ENCODE peak calls at places on chromosomes 11 and 22, in six cellular contexts. S, K, N, M, L and V are unnamed samples.

GRCh38 chr22:29245626-29246385 is 22.0 kb downstream of the RHBDD3 start:
- ATAC-seq in S (peak), K (peak), N (peak), M (peak), L (peak), V (peak)

GRCh38 chr11:118715245-118715807 is 35.9 kb upstream of the TREH start:
- ATAC-seq in S (no peak), K (peak), N (peak), M (peak), L (peak), V (peak)

GRCh38 chr11:102061276-102061675 is 14.0 kb downstream of the CFAP300 start:
- ATAC-seq in S (no peak), K (no peak), N (no peak), M (peak), L (peak), V (no peak)

GRCh38 chr22:41779889-41780505 is 20.5 kb upstream of the CCDC134 start:
- ATAC-seq in S (no peak), K (no peak), N (no peak), M (no peak), L (no peak), V (no peak)

GRCh38 chr22:36734171-36735058 is 30.9 kb upstream of the CACNG2 start:
- ATAC-seq in S (no peak), K (no peak), N (no peak), M (no peak), L (no peak), V (peak)

GRCh38 chr11:87422566-87422965 is 384.8 kb downstream of the TMEM135 start:
- ATAC-seq in S (no peak), K (no peak), N (no peak), M (no peak), L (no peak), V (no peak)

GRCh38 chr11:109527496-109527895 is 105.5 kb downstream of the C11orf87 start:
- ATAC-seq in S (no peak), K (no peak), N (no peak), M (no peak), L (no peak), V (no peak)

GRCh38 chr11:127017482-127017881 is 16.9 kb upstream of the KIRREL3 start:
- ATAC-seq in S (peak), K (peak), N (no peak), M (peak), L (no peak), V (no peak)

GRCh38 chr11:95072948-95073347 is 6.2 kb downstream of the SRSF8 start:
- ATAC-seq in S (no peak), K (no peak), N (no peak), M (no peak), L (no peak), V (no peak)

GRCh38 chr11:26322335-26323067 is 9.4 kb upstream of the ANO3 start:
- ATAC-seq in S (no peak), K (no peak), N (no peak), M (no peak), L (no peak), V (no peak)

GRCh38 chr22:40070701-40071100 is 75.9 kb downstream of the FAM83F start:
- ATAC-seq in S (no peak), K (no peak), N (no peak), M (no peak), L (peak), V (no peak)

GRCh38 chr11:91163619-91164451 is 941.0 kb upstream of the CHORDC1 start:
- ATAC-seq in S (peak), K (no peak), N (peak), M (no peak), L (no peak), V (peak)

GRCh38 chr11:5366856-5367255 is 15.5 kb downstream of the OR51B6 start:
- ATAC-seq in S (no peak), K (no peak), N (no peak), M (no peak), L (no peak), V (no peak)

GRCh38 chr11:5364214-5364613 is 12.9 kb downstream of the OR51B6 start:
- ATAC-seq in S (no peak), K (peak), N (no peak), M (no peak), L (no peak), V (no peak)

GRCh38 chr11:5363712-5364111 is 12.4 kb downstream of the OR51B6 start:
- ATAC-seq in S (no peak), K (peak), N (no peak), M (no peak), L (no peak), V (no peak)

GRCh38 chr11:5367461-5368074 is 16.0 kb upstream of the OR51M1 start:
- ATAC-seq in S (no peak), K (no peak), N (no peak), M (no peak), L (no peak), V (no peak)

DNA sequence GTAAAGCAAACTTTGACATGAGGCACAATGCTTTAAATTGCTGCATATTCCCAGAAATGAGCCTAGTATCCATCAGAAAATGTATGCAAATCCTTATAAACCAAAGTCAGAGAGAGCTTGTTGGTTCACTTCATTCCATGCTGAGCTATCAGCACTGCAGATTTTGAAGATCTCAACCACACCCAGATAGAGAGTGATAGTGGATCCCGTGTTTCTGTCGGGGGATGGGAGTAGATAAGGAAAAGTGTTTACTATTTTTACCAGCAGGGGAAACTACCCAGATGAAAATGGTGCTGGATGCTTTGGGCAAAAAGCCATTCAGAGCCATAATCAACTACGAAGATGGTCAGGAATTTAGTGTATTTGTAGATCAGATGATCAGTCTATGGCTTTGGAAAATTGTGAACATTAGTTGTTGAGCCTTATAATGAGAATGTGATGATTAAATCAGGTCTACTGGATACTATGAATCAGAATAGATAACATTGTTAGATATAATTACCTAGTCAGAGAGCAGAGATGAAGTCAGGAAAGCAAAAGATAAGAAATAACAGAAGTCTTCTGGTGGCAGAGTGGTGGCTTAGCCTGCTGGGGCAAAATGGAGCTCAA is 10.8 kb downstream of the OR51B6 start:
- ATAC-seq in S (no peak), K (no peak), N (no peak), M (no peak), L (no peak), V (no peak)
- TF ChIP-seq POLR2A in S (no peak), K (no peak), N (no peak), M (no peak), L (no peak), V (no peak)

DNA sequence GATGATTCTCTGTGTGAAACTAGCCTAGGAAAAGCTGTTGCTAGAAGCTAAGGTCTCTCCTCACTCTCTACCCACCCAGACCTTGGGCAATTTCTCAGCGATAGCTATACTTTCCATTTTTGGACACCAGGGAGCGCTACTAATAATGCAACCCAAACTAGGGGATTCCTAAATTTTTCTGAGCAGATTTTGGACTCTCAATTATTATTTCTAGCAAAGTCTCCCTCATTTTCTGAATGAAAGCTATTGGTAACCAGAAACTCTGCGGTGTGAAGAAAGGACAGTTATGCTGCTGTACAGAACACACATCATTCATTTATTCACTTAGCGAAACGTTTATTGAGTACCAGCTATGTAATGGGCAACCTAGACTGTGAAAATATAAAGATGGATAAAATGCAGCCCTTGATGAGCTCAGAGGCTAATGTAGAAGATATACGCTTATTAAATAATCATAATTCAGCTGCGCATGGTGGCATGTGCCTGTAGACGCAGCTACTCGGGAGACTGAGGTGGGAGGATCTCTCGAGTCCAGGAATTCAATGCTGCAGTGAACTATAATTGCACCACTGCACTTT is 6.1 kb upstream of the STIM1 start:
- ATAC-seq in S (peak), K (peak), N (peak), M (peak), L (peak), V (peak)
- TF ChIP-seq EP300 in S (no peak), K (no peak), N (no peak), M (no peak), L (no peak), V (no peak)

GRCh38 chr11:59810911-59811259 is 307 bp upstream of the MRPL16 start:
- ATAC-seq in S (peak), K (no peak), N (no peak), M (no peak), L (peak), V (no peak)

GRCh38 chr11:59813364-59813763 is 2.8 kb upstream of the MRPL16 start:
- ATAC-seq in S (no peak), K (no peak), N (no peak), M (no peak), L (no peak), V (no peak)

GRCh38 chr11:59807047-59807446 is 3.5 kb downstream of the MRPL16 start:
- ATAC-seq in S (no peak), K (no peak), N (no peak), M (no peak), L (no peak), V (no peak)

GRCh38 chr11:59812220-59812619 is 1.6 kb upstream of the MRPL16 start:
- ATAC-seq in S (no peak), K (no peak), N (no peak), M (no peak), L (no peak), V (no peak)

DNA sequence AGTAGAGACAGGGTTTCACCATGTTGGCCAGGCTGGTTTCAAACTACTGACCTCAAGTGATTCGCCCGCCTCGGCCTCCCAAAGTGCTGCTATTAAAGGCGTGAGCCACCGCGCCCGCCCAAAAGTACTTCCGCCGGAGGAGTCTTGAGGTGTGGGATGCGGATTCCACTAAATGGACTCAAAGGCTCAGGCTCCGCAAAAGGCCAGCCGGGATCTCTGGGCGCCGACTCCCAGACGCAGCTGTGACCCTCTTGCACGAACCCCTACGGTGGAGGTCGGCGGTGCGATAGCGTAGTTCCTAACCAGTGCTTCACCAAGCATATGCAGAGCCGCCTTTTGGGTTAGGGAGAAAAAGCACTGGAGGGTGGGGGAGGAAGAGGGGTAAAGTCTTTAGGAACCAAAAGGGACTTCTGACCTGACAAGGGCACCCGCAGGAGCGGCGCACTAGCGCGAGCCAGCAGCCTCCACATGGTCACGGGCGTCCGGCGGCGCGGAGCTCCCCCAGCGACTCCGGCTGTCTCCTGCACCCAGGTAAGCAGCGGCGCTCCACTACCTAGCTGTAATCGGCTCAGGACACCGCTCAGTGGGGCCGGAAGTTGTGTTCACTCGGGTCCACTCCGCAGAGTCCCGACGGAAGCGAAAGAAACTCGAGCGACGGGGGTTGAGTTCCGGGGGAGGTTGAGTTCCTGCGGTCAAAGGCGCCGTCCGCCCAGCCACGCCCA is at the start of gene MRPL16:
- ATAC-seq in S (peak), K (peak), N (peak), M (peak), L (peak), V (peak)
- TF ChIP-seq POLR2A in S (peak), K (peak), N (peak), M (peak), L (peak), V (no peak)

GRCh38 chr11:66268210-66268952 is at the start of gene RAB1B:
- ATAC-seq in S (peak), K (peak), N (peak), M (peak), L (peak), V (peak)
- TF ChIP-seq EP300 in S (no peak), K (no peak), N (no peak), M (no peak), L (no peak), V (no peak)

GRCh38 chr22:30423959-30424380 is 1.6 kb upstream of the MTFP1 start:
- ATAC-seq in S (peak), K (peak), N (peak), M (peak), L (peak), V (peak)
- TF ChIP-seq POLR2A in S (peak), K (peak), N (peak), M (peak), L (peak), V (peak)

DNA sequence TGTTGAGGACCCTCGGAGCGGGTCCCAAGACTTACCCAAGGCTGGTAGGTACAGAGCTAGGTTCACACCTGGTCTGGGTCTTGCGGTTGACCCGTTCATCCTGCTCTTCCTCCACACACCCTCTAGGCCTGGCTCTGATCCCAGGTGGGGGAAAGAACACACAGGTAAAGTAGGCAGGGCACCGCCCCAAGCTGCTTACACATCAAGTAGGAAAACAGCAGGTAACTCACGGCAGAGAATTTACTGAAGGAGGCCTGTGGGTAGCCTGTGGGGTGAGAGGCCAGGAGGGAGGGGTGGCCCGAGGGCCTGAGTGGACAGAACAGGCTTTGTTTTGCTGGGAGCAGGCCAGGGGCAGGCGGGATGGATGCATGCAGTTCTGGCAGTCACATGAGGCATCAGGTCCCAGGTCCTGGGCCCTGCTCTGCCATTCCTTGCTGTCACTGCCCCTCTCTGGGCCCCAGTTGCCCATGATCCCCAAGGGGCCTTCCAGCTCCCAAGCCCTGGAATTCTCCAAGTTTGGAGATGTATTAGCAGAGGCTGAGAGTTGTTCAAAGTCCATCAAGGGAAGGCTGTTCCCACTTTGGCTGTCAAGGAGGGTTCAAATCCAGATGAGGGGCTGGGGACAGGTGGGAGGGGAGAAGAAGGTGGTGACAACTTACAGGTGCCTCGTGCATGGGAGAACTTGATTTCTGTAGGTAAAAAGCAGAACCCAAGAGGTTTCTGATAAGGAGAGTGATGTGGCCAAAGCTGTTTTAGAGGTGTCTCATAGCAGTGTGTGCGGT is 5.7 kb downstream of the TSKU start:
- ATAC-seq in S (no peak), K (no peak), N (peak), M (peak), L (no peak), V (no peak)
- TF ChIP-seq EP300 in S (no peak), K (no peak), N (no peak), M (no peak), L (no peak), V (no peak)

GRCh38 chr11:77066229-77067023 is at the start of gene CAPN5:
- ATAC-seq in S (peak), K (peak), N (peak), M (peak), L (peak), V (peak)
- TF ChIP-seq POLR2A in S (peak), K (no peak), N (peak), M (peak), L (peak), V (peak)

GRCh38 chr11:64485077-64485476 is 105.9 kb upstream of the SLC22A12 start:
- ATAC-seq in S (no peak), K (no peak), N (no peak), M (no peak), L (no peak), V (no peak)

GRCh38 chr11:64489831-64490441 is 101.1 kb upstream of the SLC22A12 start:
- ATAC-seq in S (peak), K (peak), N (peak), M (peak), L (peak), V (no peak)

GRCh38 chr11:64482588-64482987 is 108.4 kb upstream of the SLC22A12 start:
- ATAC-seq in S (no peak), K (no peak), N (no peak), M (no peak), L (no peak), V (no peak)

GRCh38 chr11:64484308-64485061 is 106.5 kb upstream of the SLC22A12 start:
- ATAC-seq in S (no peak), K (peak), N (no peak), M (no peak), L (no peak), V (no peak)
- TF ChIP-seq EP300 in S (no peak), K (no peak), N (no peak), M (no peak), L (no peak), V (no peak)

GRCh38 chr22:32177221-32177765 is 18.2 kb upstream of the C22orf42 start:
- ATAC-seq in S (no peak), K (no peak), N (no peak), M (no peak), L (no peak), V (no peak)
- TF ChIP-seq POLR2A in S (no peak), K (no peak), N (no peak), M (no peak), L (no peak), V (no peak)